ENCODE peak calls at places on chromosomes 11 and 22, in seven cellular contexts. N is H4; S is mucosa of descending colon; Y is brain microvascular endothelial cell; Q is H7; D is activated CD4-positive, alpha-beta T cell treated with anti-CD3 and anti-CD28 coated beads for 36 hours; J is fibroblast of gingiva. L is an unnamed sample.

GRCh38 chr11:492416-493226 is 14.4 kb downstream of the RNH1 start:
- DNase-seq in S (no peak), J (no peak), Y (no peak), Q (peak; percentile 69), N (no peak), D (no peak), L (no peak)

GRCh38 chr11:117094776-117095175 is 3.5 kb downstream of the SIK3 start:
- DNase-seq in D (no peak), Q (no peak), J (peak; percentile 23), N (no peak), S (peak; percentile 12), Y (no peak), L (no peak)

GRCh38 chr11:2194877-2195755 is 23.5 kb upstream of the TH start:
- DNase-seq in S (peak; percentile 56), J (no peak), Q (peak; percentile 96), N (peak; percentile 44), D (peak; percentile 74), Y (peak; percentile 9), L (no peak)

GRCh38 chr11:125410091-125410490 is 86.0 kb downstream of the FEZ1 start:
- DNase-seq in D (no peak), J (peak; percentile 10), Q (peak; percentile 84), Y (peak; percentile 69), S (no peak), N (peak; percentile 19), L (no peak)

GRCh38 chr11:126138636-126139540 is 72.6 kb downstream of the RPUSD4 start:
- DNase-seq in J (no peak), N (no peak), S (no peak), Y (no peak), D (no peak), Q (no peak), L (no peak)

GRCh38 chr11:34223907-34224306 is 118.5 kb downstream of the NAT10 start:
- DNase-seq in Q (no peak), N (no peak), S (no peak), D (no peak), J (no peak), Y (no peak), L (no peak)

GRCh38 chr22:45997775-45998637 is 21.0 kb upstream of the WNT7B start:
- DNase-seq in Q (no peak), Y (no peak), J (no peak), D (no peak), N (peak; percentile 51), S (no peak), L (no peak)

GRCh38 chr11:22730319-22730718 is 63.9 kb downstream of the GAS2 start:
- DNase-seq in S (peak; percentile 42), Q (no peak), D (no peak), N (peak; percentile 21), J (no peak), Y (no peak), L (peak; percentile 4)

GRCh38 chr11:68042219-68043028 is 3.6 kb downstream of the TCIRG1 start:
- DNase-seq in N (no peak), J (no peak), Q (peak; percentile 74), Y (no peak), D (peak; percentile 4), S (no peak), L (no peak)

GRCh38 chr11:46006418-46007070 is 84.1 kb downstream of the LARGE2 start:
- DNase-seq in S (peak; percentile 77), J (peak; percentile 65), D (peak; percentile 16), N (peak; percentile 69), Q (peak; percentile 44), Y (peak; percentile 68), L (peak; percentile 77)

GRCh38 chr11:35412285-35412684 is 7.1 kb downstream of the SLC1A2 start:
- DNase-seq in Q (peak; percentile 57), Y (no peak), D (no peak), N (peak; percentile 34), J (no peak), S (no peak), L (no peak)

GRCh38 chr11:76794371-76795284 is 11.5 kb downstream of the TSKU start:
- DNase-seq in S (no peak), Y (no peak), D (no peak), J (no peak), Q (peak; percentile 26), N (no peak), L (no peak)

GRCh38 chr22:37496651-37497599 is 10.7 kb upstream of the MFNG start:
- DNase-seq in Y (peak; percentile 76), S (no peak), Q (peak; percentile 88), N (peak; percentile 71), J (peak; percentile 62), D (no peak), L (peak; percentile 61)

GRCh38 chr11:119251114-119251513 is 45.0 kb downstream of the CBL start:
- DNase-seq in Q (no peak), D (no peak), Y (no peak), J (no peak), N (no peak), S (no peak), L (no peak)

GRCh38 chr11:43573233-43573632 is 107.3 kb upstream of the HSD17B12 start:
- DNase-seq in Q (peak; percentile 75), S (peak; percentile 12), N (peak; percentile 36), Y (no peak), J (no peak), D (peak; percentile 46), L (no peak)

GRCh38 chr11:13278620-13279486 is 1.3 kb downstream of the BMAL1 start:
- DNase-seq in Q (peak; percentile 68), J (no peak), Y (no peak), S (peak; percentile 42), N (no peak), D (peak; percentile 30), L (no peak)

GRCh38 chr22:17233348-17234043 is 14.3 kb upstream of the ADA2 start:
- DNase-seq in S (no peak), D (no peak), Q (no peak), Y (no peak), J (no peak), N (no peak), L (no peak)

GRCh38 chr22:25763239-25763777 is 21.3 kb downstream of the MYO18B start:
- DNase-seq in Q (no peak), D (no peak), N (no peak), Y (no peak), S (no peak), J (no peak), L (no peak)

GRCh38 chr11:14449302-14449714 is 50.3 kb downstream of the COPB1 start:
- DNase-seq in D (no peak), Q (no peak), J (no peak), Y (peak; percentile 28), N (no peak), S (no peak), L (no peak)

GRCh38 chr11:34926831-34927132 is 10.4 kb downstream of the PDHX start:
- DNase-seq in S (no peak), N (no peak), D (no peak), Q (no peak), J (no peak), Y (no peak), L (no peak)

GRCh38 chr22:41976961-41977566 is 7.8 kb downstream of the SEPTIN3 start:
- DNase-seq in D (peak; percentile 37), Q (peak; percentile 83), Y (no peak), S (no peak), J (no peak), N (no peak), L (no peak)

GRCh38 chr11:1397146-1397861 is 7.6 kb downstream of the BRSK2 start:
- DNase-seq in N (no peak), Y (no peak), Q (no peak), S (no peak), J (no peak), D (no peak), L (no peak)

GRCh38 chr11:19080579-19080993 is 20.1 kb upstream of the MRGPRX2 start:
- DNase-seq in N (peak; percentile 85), D (no peak), Y (no peak), S (no peak), Q (no peak), J (peak; percentile 25), L (no peak)

GRCh38 chr22:23182289-23183106 is 2.2 kb downstream of the BCR start:
- DNase-seq in S (no peak), N (no peak), J (peak; percentile 18), Y (no peak), D (peak; percentile 86), Q (peak; percentile 68), L (no peak)

GRCh38 chr22:48845356-48845936 is 982.2 kb downstream of the BRD1 start:
- DNase-seq in Q (no peak), D (no peak), J (no peak), S (no peak), N (no peak), Y (no peak), L (no peak)

GRCh38 chr11:44574620-44575287 is 9.3 kb downstream of the CD82 start:
- DNase-seq in J (peak; percentile 87), N (peak; percentile 94), D (peak; percentile 75), S (no peak), Q (peak; percentile 23), Y (peak; percentile 92), L (no peak)

GRCh38 chr22:48712558-48712957 is 1115.1 kb downstream of the BRD1 start:
- DNase-seq in S (no peak), Y (no peak), N (no peak), J (no peak), D (no peak), Q (peak; percentile 26), L (no peak)

GRCh38 chr22:20227363-20227762 is 40.8 kb downstream of the RTN4R start:
- DNase-seq in N (no peak), D (no peak), Q (no peak), Y (no peak), S (no peak), J (no peak), L (no peak)